ENCODE peak calls at places on chromosomes 3 and 15, in four cellular contexts. H is RPMI7951; Z is stimulated activated CD4-positive, alpha-beta T cell treated with anti-CD3 and anti-CD28 coated beads, Interleukin-12 subunit alpha, Interleukin-12 subunit beta, amount 100 ng/mL, for 48 hours; R is body of pancreas. A is an unnamed sample.

GRCh38 chr3:183061431-183062172 is 37.7 kb downstream of the MCCC1 start:
- DNase-seq in H (peak), Z (no peak), R (no peak), A (no peak)

GRCh38 chr3:127598841-127599570 is 795 bp downstream of the MCM2 start:
- DNase-seq in H (no peak), Z (no peak), R (no peak), A (no peak)

GRCh38 chr15:75921732-75922703 is 18.3 kb downstream of the FBXO22 start:
- DNase-seq in H (peak), Z (no peak), R (peak), A (peak)

GRCh38 chr3:17179381-17180205 is 294.8 kb downstream of the PLCL2 start:
- DNase-seq in H (peak), Z (no peak), R (peak), A (no peak)

GRCh38 chr3:105745046-105745445 is 123.8 kb downstream of the CBLB start:
- DNase-seq in H (no peak), Z (no peak), R (no peak), A (no peak)

GRCh38 chr3:156682491-156682890 is 8.1 kb downstream of the TIPARP start:
- DNase-seq in H (no peak), Z (no peak), R (no peak), A (no peak)

GRCh38 chr15:40382580-40383456 is at the start of gene KNSTRN:
- DNase-seq in H (peak), Z (peak), R (peak), A (peak)

GRCh38 chr3:62950227-62950626 is 75.0 kb upstream of the CADPS start:
- DNase-seq in H (no peak), Z (no peak), R (no peak), A (peak)

GRCh38 chr3:108099679-108100428 is 9.0 kb upstream of the CD47 start:
- DNase-seq in H (no peak), Z (no peak), R (no peak), A (no peak)

GRCh38 chr3:60053518-60054265 is 1003.9 kb upstream of the CFAP20DC start:
- DNase-seq in H (peak), Z (peak), R (no peak), A (no peak)

GRCh38 chr3:23111286-23111685 is 91.8 kb upstream of the UBE2E2 start:
- DNase-seq in H (no peak), Z (no peak), R (no peak), A (no peak)

GRCh38 chr3:192481638-192482037 is 245.7 kb downstream of the FGF12 start:
- DNase-seq in H (peak), Z (no peak), R (no peak), A (no peak)

A was measured in SK-MEL-5.